ENCODE peak calls at places on chromosomes 4 and X, in ten cellular contexts. C, M, J, X, O, K, W, Q, P and B are unnamed samples.
A peak's percentile ranks its signal among the peaks of the same experiment; 100 is the strongest.

GRCh38 chr4:78764498-78764961 is 11.6 kb upstream of the BMP2K start:
- DNase-seq in C (no peak), M (no peak), J (no peak), X (no peak), O (no peak), K (peak; percentile 76), W (no peak), Q (no peak), P (peak; percentile 81), B (no peak)

GRCh38 chr4:104649631-104650030 is 154.9 kb upstream of the CXXC4 start:
- DNase-seq in C (no peak), M (no peak), J (no peak), X (no peak), O (no peak), K (no peak), W (no peak), Q (no peak), P (no peak), B (no peak)

GRCh38 chr4:187849556-187850245 is 145.9 kb upstream of the ZFP42 start:
- DNase-seq in C (no peak), M (no peak), J (no peak), X (no peak), O (no peak), K (no peak), W (no peak), Q (no peak), P (no peak), B (no peak)

GRCh38 chrX:109691752-109692151 is 41.3 kb downstream of the ACSL4 start:
- DNase-seq in C (no peak), M (no peak), J (no peak), X (no peak), O (no peak), K (no peak), W (no peak), Q (no peak), P (no peak), B (no peak)

GRCh38 chr4:62548108-62548524 is 1348.0 kb downstream of the ADGRL3 start:
- DNase-seq in C (no peak), M (peak; percentile 77), J (peak; percentile 18), X (no peak), O (no peak), K (peak; percentile 8), W (no peak), Q (no peak), P (no peak), B (no peak)

GRCh38 chr4:26992657-26993361 is 132.2 kb downstream of the STIM2 start:
- DNase-seq in C (no peak), M (no peak), J (peak; percentile 79), X (no peak), O (peak; percentile 21), K (peak; percentile 70), W (no peak), Q (no peak), P (peak; percentile 22), B (no peak)

GRCh38 chrX:155768036-155768769 is 112.9 kb upstream of the VAMP7 start:
- DNase-seq in C (no peak), M (no peak), J (no peak), X (no peak), O (no peak), K (peak; percentile 69), W (no peak), Q (peak; percentile 4), P (peak; percentile 49), B (no peak)

GRCh38 chr4:111639120-111639519 is 506.1 kb upstream of the FAM241A start:
- DNase-seq in C (no peak), M (no peak), J (no peak), X (no peak), O (no peak), K (peak; percentile 64), W (no peak), Q (no peak), P (peak; percentile 66), B (no peak)

GRCh38 chr4:24971192-24971591 is 58.4 kb upstream of the CCDC149 start:
- DNase-seq in C (no peak), M (no peak), J (no peak), X (no peak), O (no peak), K (no peak), W (no peak), Q (no peak), P (peak; percentile 85), B (peak; percentile 38)

GRCh38 chrX:107674480-107675364 is 46.4 kb downstream of the PRPS1 start:
- DNase-seq in C (no peak), M (no peak), J (peak; percentile 28), X (peak; percentile 91), O (no peak), K (peak; percentile 95), W (no peak), Q (no peak), P (peak; percentile 54), B (no peak)

GRCh38 chrX:102720237-102721168 is at the start of gene GPRASP3:
- DNase-seq in C (peak; percentile 57), M (peak; percentile 74), J (peak; percentile 79), X (no peak), O (no peak), K (peak; percentile 67), W (no peak), Q (peak; percentile 78), P (peak; percentile 60), B (peak; percentile 80)

GRCh38 chrX:136468391-136469103 is 19.2 kb upstream of the BRS3 start:
- DNase-seq in C (no peak), M (no peak), J (no peak), X (no peak), O (no peak), K (no peak), W (no peak), Q (no peak), P (no peak), B (no peak)

GRCh38 chr4:169100656-169101055 is 90.6 kb upstream of the CBR4 start:
- DNase-seq in C (no peak), M (no peak), J (no peak), X (no peak), O (no peak), K (no peak), W (no peak), Q (no peak), P (no peak), B (no peak)

GRCh38 chr4:87240341-87240740 is 19.9 kb upstream of the KLHL8 start:
- DNase-seq in C (no peak), M (no peak), J (no peak), X (no peak), O (no peak), K (no peak), W (no peak), Q (no peak), P (peak; percentile 17), B (no peak)

GRCh38 chrX:24428518-24428917 is 36.6 kb upstream of the PDK3 start:
- DNase-seq in C (no peak), M (no peak), J (no peak), X (no peak), O (no peak), K (no peak), W (no peak), Q (no peak), P (no peak), B (no peak)

GRCh38 chr4:3065551-3065950 is 8.8 kb downstream of the HTT-AS start:
- DNase-seq in C (no peak), M (no peak), J (no peak), X (no peak), O (no peak), K (peak; percentile 45), W (no peak), Q (no peak), P (no peak), B (no peak)

GRCh38 chr4:88646528-88647280 is 50.9 kb downstream of the NAP1L5 start:
- DNase-seq in C (no peak), M (peak; percentile 89), J (no peak), X (no peak), O (no peak), K (no peak), W (no peak), Q (no peak), P (peak; percentile 54), B (no peak)

GRCh38 chrX:46582325-46582724 is 8.8 kb downstream of the CHST7 start:
- DNase-seq in C (no peak), M (no peak), J (no peak), X (no peak), O (no peak), K (no peak), W (no peak), Q (no peak), P (peak; percentile 72), B (no peak)

GRCh38 chrX:118593407-118593806 is 97.8 kb downstream of the DOCK11 start:
- DNase-seq in C (no peak), M (no peak), J (no peak), X (no peak), O (no peak), K (no peak), W (no peak), Q (no peak), P (no peak), B (no peak)

GRCh38 chr4:67714248-67714583 is 13.3 kb upstream of the UBA6 start:
- DNase-seq in C (no peak), M (no peak), J (peak; percentile 11), X (no peak), O (no peak), K (no peak), W (no peak), Q (no peak), P (no peak), B (no peak)

GRCh38 chrX:55490121-55490520 is 473 bp upstream of the USP51 start:
- DNase-seq in C (no peak), M (no peak), J (no peak), X (no peak), O (no peak), K (no peak), W (no peak), Q (no peak), P (no peak), B (no peak)

GRCh38 chr4:4595252-4595651 is 53.4 kb upstream of the STX18 start:
- DNase-seq in C (no peak), M (peak; percentile 44), J (no peak), X (no peak), O (no peak), K (no peak), W (no peak), Q (no peak), P (no peak), B (no peak)
- TF ChIP-seq CTCF in C (peak; percentile 50), M (peak; percentile 21), J (no peak), X (no peak), O (peak; percentile 10), K (peak; percentile 26), W (peak; percentile 7), Q (no peak), P (no peak), B (no peak)

GRCh38 chrX:134727363-134727762 is 69.1 kb upstream of the PLAC1 start:
- DNase-seq in C (no peak), M (no peak), J (no peak), X (no peak), O (no peak), K (peak; percentile 28), W (no peak), Q (peak; percentile 38), P (peak; percentile 49), B (no peak)
- TF ChIP-seq CTCF in C (no peak), M (peak; percentile 45), J (no peak), X (no peak), O (peak; percentile 34), K (peak; percentile 27), W (peak; percentile 8), Q (peak; percentile 31), P (peak; percentile 16), B (no peak)

GRCh38 chrX:129553619-129554288 is 13.7 kb downstream of the OCRL start:
- DNase-seq in C (no peak), M (no peak), J (peak; percentile 50), X (no peak), O (no peak), K (no peak), W (no peak), Q (no peak), P (no peak), B (no peak)
- TF ChIP-seq CTCF in C (no peak), M (no peak), J (no peak), X (no peak), O (no peak), K (no peak), W (no peak), Q (no peak), P (no peak), B (no peak)

GRCh38 chr4:114378306-114378903 is 220.2 kb upstream of the UGT8 start:
- DNase-seq in C (no peak), M (no peak), J (no peak), X (no peak), O (no peak), K (peak; percentile 57), W (peak; percentile 12), Q (no peak), P (peak; percentile 51), B (peak; percentile 11)
- TF ChIP-seq CTCF in C (no peak), M (peak; percentile 50), J (no peak), X (peak; percentile 23), O (peak; percentile 49), K (peak; percentile 61), W (peak; percentile 62), Q (peak; percentile 63), P (peak; percentile 56), B (no peak)